ENCODE peak calls at places on chromosome 7, in five cellular contexts. O is prostate gland; J is tibial artery; Q is CD4-positive, alpha-beta T cell; A is keratinocyte. D is an unnamed sample.

GRCh38 chr7:135678612-135679575 is 16.6 kb downstream of the STMP1 start:
- DNase-seq in O (peak; percentile 77), A (peak; percentile 62), Q (no peak), J (no peak), D (no peak)

GRCh38 chr7:29639887-29640600 is 76.4 kb downstream of the PRR15 start:
- DNase-seq in J (no peak), A (no peak), O (no peak), Q (no peak), D (no peak)

GRCh38 chr7:153675141-153675540 is 377.1 kb upstream of the DPP6 start:
- DNase-seq in O (no peak), A (no peak), Q (no peak), J (no peak), D (no peak)

GRCh38 chr7:83738436-83738835 is 89.5 kb upstream of the SEMA3E start:
- DNase-seq in O (no peak), Q (no peak), A (no peak), J (no peak), D (no peak)

GRCh38 chr7:107661081-107661864 is 645 bp downstream of the SLC26A4 start:
- DNase-seq in J (peak; percentile 66), A (no peak), O (peak; percentile 64), Q (peak; percentile 6), D (peak; percentile 12)

GRCh38 chr7:87474533-87475358 is 734 bp downstream of the ABCB4 start:
- DNase-seq in Q (no peak), A (no peak), O (no peak), J (no peak), D (no peak)

GRCh38 chr7:47236480-47237208 is 345.3 kb downstream of the TNS3 start:
- DNase-seq in A (no peak), Q (no peak), O (no peak), J (no peak), D (no peak)

GRCh38 chr7:74306737-74307469 is 17.7 kb downstream of the CLIP2 start:
- DNase-seq in A (no peak), J (peak; percentile 81), Q (no peak), O (peak; percentile 16), D (no peak)

GRCh38 chr7:131721660-131722059 is 165.2 kb upstream of the PODXL start:
- DNase-seq in Q (no peak), O (no peak), J (no peak), A (no peak), D (no peak)

GRCh38 chr7:22331704-22332103 is 25.2 kb downstream of the RAPGEF5 start:
- DNase-seq in J (no peak), A (no peak), O (no peak), Q (no peak), D (no peak)

GRCh38 chr7:30469303-30469702 is 9.3 kb downstream of the NOD1 start:
- DNase-seq in Q (no peak), O (no peak), A (peak; percentile 13), J (peak; percentile 87), D (peak; percentile 75)

GRCh38 chr7:47132471-47132870 is 449.4 kb downstream of the TNS3 start:
- DNase-seq in A (no peak), Q (no peak), J (no peak), O (no peak), D (no peak)

GRCh38 chr7:75734586-75735047 is 4.1 kb downstream of the HIP1 start:
- DNase-seq in J (no peak), A (no peak), Q (no peak), O (no peak), D (no peak)

GRCh38 chr7:80876894-80877414 is 41.9 kb downstream of the SEMA3C start:
- DNase-seq in A (no peak), J (no peak), Q (no peak), O (no peak), D (no peak)

GRCh38 chr7:20514364-20514763 is 101.1 kb upstream of the ABCB5 start:
- DNase-seq in A (peak; percentile 53), Q (no peak), O (peak; percentile 28), J (no peak), D (peak; percentile 44)

GRCh38 chr7:132869166-132869861 is 212.6 kb downstream of the CHCHD3 start:
- DNase-seq in Q (no peak), A (no peak), O (no peak), J (no peak), D (no peak)

GRCh38 chr7:836429-836828 is 4.2 kb downstream of the SUN1 start:
- DNase-seq in A (no peak), Q (no peak), J (peak; percentile 86), O (no peak), D (no peak)

GRCh38 chr7:27802977-27803376 is 63.0 kb downstream of the TAX1BP1 start:
- DNase-seq in A (no peak), O (no peak), Q (no peak), J (no peak), D (no peak)

GRCh38 chr7:20365486-20365885 is 34.8 kb downstream of the ITGB8 start:
- DNase-seq in O (no peak), A (peak; percentile 60), Q (no peak), J (no peak), D (no peak)

GRCh38 chr7:106114735-106115383 is 2.7 kb upstream of the SYPL1 start:
- DNase-seq in J (no peak), O (no peak), Q (peak; percentile 19), A (no peak), D (no peak)

GRCh38 chr7:90994121-90994520 is 270.1 kb upstream of the FZD1 start:
- DNase-seq in O (no peak), Q (no peak), A (no peak), J (no peak), D (no peak)

GRCh38 chr7:84482476-84482875 is 287.9 kb upstream of the SEMA3A start:
- DNase-seq in Q (no peak), A (no peak), J (no peak), O (no peak), D (no peak)

GRCh38 chr7:134505856-134506255 is 21.5 kb upstream of the AKR1B10 start:
- DNase-seq in O (no peak), Q (no peak), A (no peak), J (no peak), D (peak; percentile 46)

GRCh38 chr7:42869131-42870020 is 42.5 kb downstream of the C7orf25 start:
- DNase-seq in J (no peak), O (peak; percentile 62), Q (no peak), A (no peak), D (no peak)

GRCh38 chr7:137146552-137146961 is 197.0 kb downstream of the PTN start:
- DNase-seq in Q (no peak), O (no peak), J (no peak), A (no peak), D (no peak)

DNA sequence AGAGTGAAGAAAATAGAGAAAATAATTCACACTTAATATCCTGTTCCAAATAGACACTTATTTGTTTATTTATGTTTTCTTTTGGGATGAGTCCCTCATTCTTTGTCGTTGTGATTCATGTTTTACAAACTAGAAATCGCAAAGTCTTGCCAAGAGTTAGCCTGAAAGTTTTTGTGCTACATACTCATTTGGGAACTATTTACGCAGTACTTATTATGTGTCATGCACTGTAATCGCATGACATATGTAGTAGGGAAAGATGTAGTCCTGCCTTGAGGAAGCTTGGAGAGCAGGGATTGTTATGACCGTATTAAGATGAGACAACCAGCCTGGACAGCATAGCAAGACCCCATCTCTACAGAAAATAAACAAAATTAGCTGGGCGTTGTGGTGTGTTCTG is 189.3 kb downstream of the ABCA13 start:
- DNase-seq in A (no peak), J (no peak), O (no peak), Q (no peak), D (peak; percentile 22)
- H3K27ac ChIP-seq in A (no peak overlapping the region), J (no peak overlapping the region), O (no peak overlapping the region), Q (no peak overlapping the region), D (no peak overlapping the region)

GRCh38 chr7:117808273-117808868 is 64.9 kb downstream of the CTTNBP2 start:
- DNase-seq in J (peak; percentile 71), Q (no peak), A (no peak), O (peak; percentile 58), D (no peak)

GRCh38 chr7:117808910-117809705 is 64.1 kb downstream of the CTTNBP2 start:
- DNase-seq in Q (no peak), J (no peak), A (no peak), O (no peak), D (no peak)

GRCh38 chr7:117803476-117803875 is 69.8 kb downstream of the CTTNBP2 start:
- DNase-seq in J (no peak), O (no peak), A (no peak), Q (no peak), D (no peak)

GRCh38 chr7:117807688-117808087 is 65.6 kb downstream of the CTTNBP2 start:
- DNase-seq in J (no peak), Q (no peak), O (no peak), A (no peak), D (no peak)

GRCh38 chr7:117806011-117806410 is 67.2 kb downstream of the CTTNBP2 start:
- DNase-seq in J (no peak), Q (no peak), A (no peak), O (no peak), D (no peak)
- H3K27ac ChIP-seq in J (no peak overlapping the region), Q (no peak overlapping the region), A (no peak overlapping the region), O (no peak overlapping the region), D (no peak overlapping the region)

GRCh38 chr7:93231264-93231663 is 902 bp upstream of the VPS50 start:
- DNase-seq in Q (no peak), O (no peak), A (no peak), J (no peak), D (peak; percentile 12)

GRCh38 chr7:93231799-93232672 is at the start of gene VPS50:
- DNase-seq in O (peak; percentile 97), Q (peak; percentile 95), J (peak; percentile 97), A (peak; percentile 71), D (peak; percentile 82)

GRCh38 chr7:93228302-93228701 is 2.0 kb upstream of the HEPACAM2 start:
- DNase-seq in Q (no peak), J (no peak), A (no peak), O (peak; percentile 40), D (no peak)

DNA sequence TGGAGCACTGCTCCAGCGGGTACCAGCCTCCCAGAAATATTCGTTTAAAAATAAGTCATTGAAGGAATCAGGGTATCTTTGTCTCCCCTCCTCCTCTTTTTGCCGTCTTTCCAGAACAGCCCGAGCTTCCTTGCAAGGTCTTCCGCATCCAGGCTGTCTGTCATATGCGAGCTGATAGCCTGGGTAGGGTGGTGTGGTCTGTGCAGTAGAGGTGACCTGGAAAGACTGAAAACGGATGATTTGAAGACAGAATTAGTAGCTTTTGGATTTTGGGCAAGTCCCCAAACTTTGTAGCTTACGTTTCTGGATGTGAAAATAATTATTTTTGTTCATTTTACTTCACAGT is 480 bp downstream of the VPS50 start:
- DNase-seq in J (no peak), O (no peak), A (no peak), Q (no peak), D (no peak)
- H3K27ac ChIP-seq in J (peak overlapping the region; percentile 69), O (peak overlapping the region; percentile 71), A (peak overlapping the region; percentile 91), Q (peak overlapping the region; percentile 91), D (peak overlapping the region; percentile 93)

GRCh38 chr7:18082169-18082568 is 54.5 kb upstream of the PRPS1L1 start:
- DNase-seq in J (no peak), O (no peak), Q (no peak), A (no peak), D (no peak)
- H3K27ac ChIP-seq in J (no peak overlapping the region), O (no peak overlapping the region), Q (no peak overlapping the region), A (no peak overlapping the region), D (no peak overlapping the region)

GRCh38 chr7:2812831-2813230 is 31.3 kb downstream of the GNA12 start:
- DNase-seq in Q (no peak), O (no peak), A (no peak), J (no peak), D (no peak)
- H3K27ac ChIP-seq in Q (no peak overlapping the region), O (no peak overlapping the region), A (no peak overlapping the region), J (peak overlapping the region; percentile 74), D (no peak overlapping the region)